ENCODE peak calls at places on chromosomes 2 and 18, in nine cellular contexts. P, H, I, Z, C, S, F, B and U are unnamed samples.

GRCh38 chr2:64622443-64623231 is 31.1 kb downstream of the SERTAD2 start:
- DNase-seq in P (no peak), H (no peak), I (no peak), Z (no peak), C (peak), S (no peak), F (no peak), B (peak), U (peak)

GRCh38 chr2:109690822-109691541 is 76.8 kb downstream of the SOWAHC start:
- DNase-seq in P (peak), H (no peak), I (no peak), Z (no peak), C (no peak), S (no peak), F (no peak), B (peak), U (no peak)

GRCh38 chr18:48975817-48976649 is 25.3 kb upstream of the SMAD7 start:
- DNase-seq in P (peak), H (peak), I (no peak), Z (peak), C (peak), S (peak), F (peak), B (peak), U (peak)

GRCh38 chr2:240595381-240596079 is 9.0 kb downstream of the CAPN10 start:
- DNase-seq in P (no peak), H (no peak), I (no peak), Z (peak), C (no peak), S (peak), F (no peak), B (no peak), U (no peak)

GRCh38 chr2:195563857-195564512 is 93.0 kb upstream of the SLC39A10 start:
- DNase-seq in P (peak), H (peak), I (peak), Z (peak), C (no peak), S (no peak), F (no peak), B (no peak), U (peak)

GRCh38 chr2:39646891-39647780 is 18.6 kb upstream of the TMEM178A start:
- DNase-seq in P (no peak), H (no peak), I (no peak), Z (no peak), C (no peak), S (no peak), F (no peak), B (no peak), U (no peak)

GRCh38 chr2:209476367-209477191 is 52.7 kb downstream of the MAP2 start:
- DNase-seq in P (no peak), H (peak), I (no peak), Z (no peak), C (no peak), S (no peak), F (no peak), B (peak), U (peak)

GRCh38 chr2:6754412-6754811 is 111.3 kb downstream of the CMPK2 start:
- DNase-seq in P (no peak), H (no peak), I (no peak), Z (no peak), C (no peak), S (no peak), F (no peak), B (no peak), U (no peak)

GRCh38 chr2:2107140-2107539 is 223.9 kb downstream of the MYT1L start:
- DNase-seq in P (no peak), H (no peak), I (no peak), Z (no peak), C (no peak), S (no peak), F (no peak), B (no peak), U (no peak)

GRCh38 chr2:187215576-187216240 is 232.3 kb downstream of the CALCRL start:
- DNase-seq in P (no peak), H (peak), I (no peak), Z (no peak), C (no peak), S (no peak), F (no peak), B (no peak), U (peak)

GRCh38 chr2:74498500-74499268 is 719 bp downstream of the LBX2 start:
- DNase-seq in P (peak), H (peak), I (no peak), Z (peak), C (no peak), S (peak), F (no peak), B (peak), U (no peak)

GRCh38 chr2:201855356-201855755 is 49.0 kb downstream of the CDK15 start:
- DNase-seq in P (no peak), H (no peak), I (no peak), Z (no peak), C (no peak), S (no peak), F (no peak), B (no peak), U (peak)

GRCh38 chr18:78935406-78935805 is 44.2 kb upstream of the SALL3 start:
- DNase-seq in P (no peak), H (no peak), I (no peak), Z (no peak), C (no peak), S (no peak), F (no peak), B (no peak), U (no peak)

GRCh38 chr18:58097127-58097906 is 53.3 kb downstream of the NEDD4L start:
- DNase-seq in P (peak), H (no peak), I (no peak), Z (no peak), C (no peak), S (no peak), F (peak), B (peak), U (peak)

GRCh38 chr18:9287037-9287436 is 47.5 kb upstream of the TWSG1 start:
- DNase-seq in P (no peak), H (no peak), I (no peak), Z (no peak), C (no peak), S (no peak), F (no peak), B (no peak), U (no peak)

DNA sequence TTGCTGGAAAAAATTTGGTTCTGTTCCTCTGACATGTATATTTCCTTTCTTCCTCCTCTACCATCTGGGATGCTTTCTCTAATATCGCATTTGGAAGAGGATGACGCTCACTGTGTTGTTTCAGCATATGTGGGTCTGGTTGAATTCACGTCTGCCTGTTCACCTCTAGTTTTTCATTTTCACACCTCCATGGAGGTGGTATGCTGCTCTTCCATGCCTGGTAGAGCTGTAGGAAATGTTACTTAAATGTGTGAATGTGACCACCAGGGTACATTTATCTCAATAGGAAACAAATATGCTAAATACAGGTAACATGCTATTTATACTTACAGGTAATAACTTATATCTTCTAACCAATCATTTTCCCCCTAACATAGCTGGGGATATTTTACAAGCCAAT is 44.5 kb downstream of the TSHZ1 start:
- DNase-seq in P (no peak), H (no peak), I (no peak), Z (no peak), C (no peak), S (no peak), F (no peak), B (no peak), U (no peak)
- TF ChIP-seq CTCF in P (no peak), H (no peak), I (no peak), Z (no peak), C (no peak), S (no peak), F (no peak), B (no peak), U (no peak)

DNA sequence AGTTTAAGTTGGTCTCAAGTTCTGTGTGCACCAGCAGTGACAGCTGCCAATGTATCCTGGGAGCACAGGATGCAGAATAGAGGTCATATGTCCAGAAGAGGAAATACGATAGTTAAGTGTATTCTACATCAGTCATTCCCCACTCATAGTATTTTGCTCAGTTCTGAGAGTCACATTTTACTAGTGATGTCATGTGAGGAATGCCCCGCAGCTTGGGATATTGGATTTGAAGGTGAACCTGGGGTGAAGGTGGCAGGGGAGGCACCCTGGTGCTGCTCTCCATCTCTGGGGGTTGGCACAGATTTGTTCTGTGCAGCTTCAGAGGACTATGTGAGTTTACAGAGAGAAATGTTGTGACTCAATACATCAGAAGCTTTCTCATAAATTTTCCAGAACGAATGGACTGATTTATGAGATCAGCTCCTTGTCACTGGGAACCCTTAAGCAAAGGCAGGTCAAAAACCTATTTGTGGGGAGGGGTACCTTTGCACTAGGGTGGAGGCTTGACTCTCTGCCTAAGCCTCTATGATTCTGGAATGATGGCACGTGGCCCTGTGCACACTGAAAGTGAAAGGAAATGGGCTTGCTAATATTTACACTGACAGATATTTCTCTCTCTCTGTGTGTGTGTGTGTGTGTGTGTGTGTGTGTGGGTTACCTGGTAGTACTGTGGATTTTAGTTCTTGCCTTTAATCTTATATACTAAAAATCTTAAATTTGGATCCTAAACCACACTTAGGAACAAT is 95.9 kb downstream of the NEB start:
- DNase-seq in P (no peak), H (peak), I (no peak), Z (peak), C (no peak), S (peak), F (no peak), B (no peak), U (peak)
- H3K4me3 ChIP-seq in P (no peak), H (peak), I (no peak), Z (no peak), C (no peak), S (no peak), F (no peak), B (no peak), U (no peak)

GRCh38 chr2:102717308-102718018 is 44.4 kb upstream of the TMEM182 start:
- DNase-seq in P (no peak), H (peak), I (no peak), Z (no peak), C (no peak), S (no peak), F (no peak), B (no peak), U (peak)
- TF ChIP-seq CTCF in P (no peak), H (no peak), I (no peak), Z (no peak), C (no peak), S (no peak), F (no peak), B (no peak), U (no peak)

DNA sequence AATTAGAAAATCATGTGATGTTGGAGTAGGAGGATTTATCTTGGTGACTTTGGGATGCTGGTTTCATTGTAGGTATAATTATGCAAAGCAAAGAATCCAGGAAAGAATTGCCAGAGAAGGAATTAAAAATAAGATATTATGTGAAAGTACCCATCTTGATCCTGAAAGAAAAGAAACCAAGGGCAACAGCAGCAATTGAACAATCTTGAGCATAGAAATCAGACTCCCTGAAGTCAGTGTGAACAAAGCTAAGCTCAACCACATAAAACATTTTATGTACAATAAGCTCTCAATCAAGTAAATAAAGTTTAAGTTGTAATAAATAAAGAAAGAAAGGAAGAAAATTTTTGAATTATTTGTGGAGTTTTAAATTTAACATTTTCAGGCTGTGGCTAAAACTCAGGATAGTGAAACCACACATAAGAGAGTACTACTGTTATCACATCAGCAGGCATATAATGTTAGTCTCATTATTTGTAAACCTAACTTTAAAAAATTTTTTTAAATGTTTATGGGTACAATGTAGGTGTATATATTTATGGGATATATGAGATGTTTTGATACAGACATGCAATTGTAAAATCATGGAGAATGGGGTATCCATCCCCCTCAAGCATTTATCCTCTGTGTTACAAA is 32.8 kb upstream of the GPR55 start:
- DNase-seq in P (no peak), H (no peak), I (no peak), Z (no peak), C (no peak), S (no peak), F (no peak), B (no peak), U (no peak)
- H3K4me3 ChIP-seq in P (no peak), H (peak), I (peak), Z (peak), C (peak), S (peak), F (no peak), B (peak), U (peak)